ENCODE peak calls at places on chromosomes 2 and 18, in six cellular contexts. X is colonic mucosa; C is stomach; B is transverse colon; P is left lung; U is CD8-positive, alpha-beta T cell. A is an unnamed sample.
A peak's percentile ranks its signal among the peaks of the same experiment; 100 is the strongest.

GRCh38 chr18:58670561-58671121 is 624 bp upstream of the MALT1 start:
- DNase-seq in X (peak; percentile 40), C (no peak), B (no peak), P (no peak), U (no peak), A (peak; percentile 58)

GRCh38 chr2:19362094-19362649 is 3.7 kb upstream of the OSR1 start:
- DNase-seq in X (no peak), C (no peak), B (no peak), P (no peak), U (no peak), A (no peak)

GRCh38 chr2:161586517-161587167 is 37.6 kb upstream of the SLC4A10 start:
- DNase-seq in X (no peak), C (no peak), B (no peak), P (no peak), U (no peak), A (peak; percentile 29)

GRCh38 chr2:179422037-179422643 is 157.5 kb upstream of the SESTD1 start:
- DNase-seq in X (peak; percentile 75), C (peak; percentile 80), B (peak; percentile 75), P (peak; percentile 64), U (no peak), A (peak; percentile 29)

GRCh38 chr18:63218472-63218871 is 101.1 kb downstream of the BCL2 start:
- DNase-seq in X (no peak), C (no peak), B (no peak), P (no peak), U (no peak), A (no peak)

GRCh38 chr2:240163056-240163714 is 22.7 kb upstream of the OTOS start:
- DNase-seq in X (no peak), C (no peak), B (no peak), P (no peak), U (no peak), A (no peak)

GRCh38 chr2:198326431-198326830 is 522.0 kb downstream of the PLCL1 start:
- DNase-seq in X (no peak), C (no peak), B (no peak), P (no peak), U (no peak), A (peak; percentile 14)

GRCh38 chr2:187461294-187462261 is 13.5 kb upstream of the CALCRL start:
- DNase-seq in X (no peak), C (no peak), B (no peak), P (no peak), U (no peak), A (no peak)

GRCh38 chr2:177284531-177284930 is 20.0 kb upstream of the NFE2L2 start:
- DNase-seq in X (no peak), C (no peak), B (no peak), P (no peak), U (no peak), A (no peak)

GRCh38 chr2:234827096-234827860 is 124.5 kb upstream of the SH3BP4 start:
- DNase-seq in X (no peak), C (no peak), B (no peak), P (no peak), U (no peak), A (no peak)

GRCh38 chr18:71797554-71797953 is 746.6 kb downstream of the CBLN2 start:
- DNase-seq in X (no peak), C (no peak), B (no peak), P (no peak), U (no peak), A (peak; percentile 10)

GRCh38 chr2:45821558-45822271 is 170.2 kb downstream of the PRKCE start:
- DNase-seq in X (peak; percentile 70), C (peak; percentile 89), B (peak; percentile 69), P (peak; percentile 77), U (no peak), A (peak; percentile 69)

GRCh38 chr2:147541314-147541713 is 303.5 kb upstream of the ACVR2A start:
- DNase-seq in X (no peak), C (no peak), B (no peak), P (no peak), U (no peak), A (no peak)

GRCh38 chr18:74896390-74896991 is 298.8 kb downstream of the ZNF407 start:
- DNase-seq in X (peak; percentile 42), C (peak; percentile 62), B (peak; percentile 55), P (no peak), U (peak; percentile 63), A (no peak)

GRCh38 chr2:234787114-234787513 is 164.7 kb upstream of the SH3BP4 start:
- DNase-seq in X (no peak), C (no peak), B (no peak), P (no peak), U (no peak), A (no peak)

GRCh38 chr18:77068890-77069312 is 63.7 kb downstream of the MBP start:
- DNase-seq in X (no peak), C (no peak), B (no peak), P (no peak), U (no peak), A (no peak)

GRCh38 chr2:186559848-186560247 is 30.0 kb upstream of the ITGAV start:
- DNase-seq in X (no peak), C (no peak), B (no peak), P (no peak), U (no peak), A (no peak)

GRCh38 chr2:100013892-100014677 is 128.3 kb downstream of the AFF3 start:
- DNase-seq in X (no peak), C (peak; percentile 41), B (no peak), P (peak; percentile 42), U (no peak), A (peak; percentile 95)

GRCh38 chr18:24068945-24069693 is 54.6 kb downstream of the TTC39C start:
- DNase-seq in X (no peak), C (no peak), B (no peak), P (no peak), U (no peak), A (no peak)

GRCh38 chr2:172038604-172039003 is 38.9 kb downstream of the METAP1D start:
- DNase-seq in X (no peak), C (no peak), B (no peak), P (no peak), U (no peak), A (peak; percentile 45)

GRCh38 chr2:3418766-3419165 is 39.3 kb downstream of the TRAPPC12 start:
- DNase-seq in X (no peak), C (no peak), B (no peak), P (no peak), U (no peak), A (no peak)
- H3K36me3 ChIP-seq in X (peaks cover 3% of the 10 kb centered on the region), C (peaks cover 88% of the 10 kb centered on the region), B (no peaks in the 10 kb centered on the region), P (peaks cover 56% of the 10 kb centered on the region), U (peaks cover 9% of the 10 kb centered on the region), A (peaks cover 19% of the 10 kb centered on the region)

GRCh38 chr2:66692521-66692920 is 257.6 kb downstream of the MEIS1 start:
- DNase-seq in X (no peak), C (no peak), B (no peak), P (no peak), U (no peak), A (no peak)

GRCh38 chr2:66695211-66695735 is 260.3 kb downstream of the MEIS1 start:
- DNase-seq in X (no peak), C (no peak), B (no peak), P (no peak), U (no peak), A (no peak)

GRCh38 chr2:66696374-66696773 is 261.4 kb downstream of the MEIS1 start:
- DNase-seq in X (no peak), C (no peak), B (no peak), P (no peak), U (no peak), A (no peak)

GRCh38 chr2:66693007-66693965 is 258.4 kb downstream of the MEIS1 start:
- DNase-seq in X (no peak), C (no peak), B (no peak), P (no peak), U (no peak), A (no peak)

DNA sequence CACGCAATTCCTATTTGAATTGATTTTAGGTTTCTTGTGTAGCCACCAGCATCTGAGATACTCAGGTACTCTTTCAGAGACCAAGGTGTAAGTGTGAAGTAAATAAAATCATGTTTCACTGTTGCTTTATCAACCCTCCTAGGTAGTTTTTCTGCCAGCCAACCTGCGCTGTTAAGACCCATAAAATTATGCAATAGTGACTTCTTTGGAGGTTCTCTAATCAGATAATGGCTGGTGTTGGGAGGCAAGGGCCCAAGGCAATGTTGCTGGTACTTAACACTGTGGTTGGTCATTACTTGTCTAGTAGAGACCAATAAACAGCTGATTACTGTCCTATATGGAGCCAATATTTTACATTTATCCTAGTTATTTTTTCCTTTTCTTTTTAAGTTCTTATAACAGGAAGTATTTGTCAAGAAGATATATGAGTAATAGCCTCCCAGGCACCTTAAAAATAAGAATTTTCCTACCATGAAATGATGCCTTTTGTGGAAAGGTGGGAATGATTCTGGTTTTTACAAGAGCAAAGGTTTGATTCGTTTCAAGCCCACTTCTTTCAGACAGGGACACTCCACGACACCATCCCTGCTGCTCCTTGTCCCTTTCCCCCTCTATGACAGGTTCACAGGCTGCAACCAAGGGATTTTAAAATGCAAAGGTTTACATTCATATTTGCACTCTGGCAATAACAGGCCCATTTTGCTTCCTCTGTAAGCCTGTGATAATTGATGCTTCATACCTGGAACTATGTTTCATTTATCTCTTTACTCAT is 259.3 kb downstream of the MEIS1 start:
- DNase-seq in X (no peak), C (no peak), B (no peak), P (no peak), U (no peak), A (no peak)
- H3K4me1 ChIP-seq in X (no peaks in the 10 kb centered on the region), C (peaks cover 14% of the 10 kb centered on the region), B (peaks cover 6% of the 10 kb centered on the region), P (no peaks in the 10 kb centered on the region), U (no peaks in the 10 kb centered on the region), A (no peaks in the 10 kb centered on the region)

GRCh38 chr2:230879271-230879882 is 14.6 kb downstream of the ITM2C start:
- DNase-seq in X (peak; percentile 95), C (no peak), B (peak; percentile 90), P (peak; percentile 18), U (no peak), A (no peak)

GRCh38 chr2:230877737-230878598 is 13.2 kb downstream of the ITM2C start:
- DNase-seq in X (no peak), C (no peak), B (peak; percentile 31), P (peak; percentile 26), U (peak; percentile 84), A (no peak)

GRCh38 chr2:230879891-230880290 is 15.1 kb downstream of the ITM2C start:
- DNase-seq in X (no peak), C (no peak), B (peak; percentile 66), P (no peak), U (no peak), A (no peak)

GRCh38 chr2:230877131-230877736 is 12.5 kb downstream of the ITM2C start:
- DNase-seq in X (peak; percentile 63), C (no peak), B (peak; percentile 62), P (no peak), U (no peak), A (no peak)

GRCh38 chr2:230878599-230878965 is 13.8 kb downstream of the ITM2C start:
- DNase-seq in X (no peak), C (no peak), B (no peak), P (peak; percentile 17), U (no peak), A (no peak)
- H3K36me3 ChIP-seq in X (no peaks in the 10 kb centered on the region), C (peaks cover 47% of the 10 kb centered on the region), B (no peaks in the 10 kb centered on the region), P (no peaks in the 10 kb centered on the region), U (no peaks in the 10 kb centered on the region), A (no peaks in the 10 kb centered on the region)

GRCh38 chr2:69138247-69138754 is 125.3 kb downstream of the ANTXR1 start:
- DNase-seq in X (no peak), C (no peak), B (no peak), P (no peak), U (no peak), A (peak; percentile 90)
- H3K4me1 ChIP-seq in X (peaks cover 7% of the 10 kb centered on the region), C (peaks cover 11% of the 10 kb centered on the region), B (peaks cover 23% of the 10 kb centered on the region), P (no peaks in the 10 kb centered on the region), U (no peaks in the 10 kb centered on the region), A (peaks cover 23% of the 10 kb centered on the region)

GRCh38 chr2:86050301-86050700 is 55.4 kb downstream of the POLR1A start:
- DNase-seq in X (no peak), C (no peak), B (no peak), P (no peak), U (no peak), A (no peak)
- H3K36me3 ChIP-seq in X (peaks cover 5% of the 10 kb centered on the region), C (peaks cover 100% of the 10 kb centered on the region), B (no peaks in the 10 kb centered on the region), P (peaks cover 99% of the 10 kb centered on the region), U (peaks cover 49% of the 10 kb centered on the region), A (peaks cover 43% of the 10 kb centered on the region)

A was measured in astrocyte.